ENCODE peak calls at places on chromosomes 13 and 19, in four cellular contexts. O is K562, Z is HepG2, J is SK-N-SH. D is an unnamed sample.

GRCh38 chr19:28242317-28242927 is 970.5 kb downstream of the UQCRFS1 start:
- DNase-seq in Z (no peak), O (peak), J (peak), D (no peak)

GRCh38 chr19:42151735-42152134 is 19.5 kb upstream of the POU2F2 start:
- DNase-seq in Z (no peak), J (peak), O (no peak), D (no peak)

GRCh38 chr19:49217382-49217781 is 59.8 kb downstream of the TRPM4 start:
- DNase-seq in O (no peak), J (no peak), Z (no peak), D (no peak)

GRCh38 chr13:61884830-61885229 is 469.2 kb upstream of the PCDH20 start:
- DNase-seq in J (no peak), Z (no peak), O (no peak), D (no peak)

GRCh38 chr19:45827459-45828093 is 12.5 kb upstream of the RSPH6A start:
- DNase-seq in O (no peak), Z (no peak), J (no peak), D (no peak)

GRCh38 chr13:70362820-70363219 is 254.6 kb upstream of the KLHL1 start:
- DNase-seq in J (no peak), O (no peak), Z (no peak), D (no peak)

GRCh38 chr13:34179481-34179880 is 361.5 kb downstream of the RFC3 start:
- DNase-seq in J (no peak), O (no peak), Z (no peak), D (no peak)

GRCh38 chr19:40717880-40718773 is 1.2 kb downstream of the ITPKC start:
- DNase-seq in O (peak), Z (peak), J (no peak), D (no peak)

GRCh38 chr13:21297452-21297851 is 121.0 kb downstream of the MRPL57 start:
- DNase-seq in Z (no peak), O (no peak), J (no peak), D (no peak)

GRCh38 chr19:16569609-16570320 is 2.5 kb downstream of the SLC35E1 start:
- DNase-seq in O (no peak), J (no peak), Z (no peak), D (no peak)

GRCh38 chr19:11105014-11105636 is 15.9 kb downstream of the LDLR start:
- DNase-seq in O (no peak), J (no peak), Z (no peak), D (no peak)

GRCh38 chr19:12202250-12202649 is 39.4 kb downstream of the ZNF136 start:
- DNase-seq in O (no peak), Z (peak), J (no peak), D (no peak)

GRCh38 chr13:38863536-38863935 is 127.1 kb downstream of the STOML3 start:
- DNase-seq in O (no peak), Z (no peak), J (no peak), D (no peak)

GRCh38 chr13:49985129-49985528 is 11.7 kb upstream of the TRIM13 start:
- DNase-seq in J (no peak), Z (no peak), O (no peak), D (no peak)

GRCh38 chr13:33087091-33087490 is 70.9 kb downstream of the KL start:
- DNase-seq in O (no peak), Z (no peak), J (no peak), D (no peak)

GRCh38 chr19:11268783-11269267 is 6.5 kb upstream of the DOCK6 start:
- DNase-seq in Z (peak), O (peak), J (peak), D (no peak)

GRCh38 chr19:32702010-32702409 is 10.4 kb downstream of the NUDT19 start:
- DNase-seq in Z (peak), O (no peak), J (no peak), D (no peak)

GRCh38 chr13:95185311-95185710 is 115.9 kb downstream of the ABCC4 start:
- DNase-seq in Z (no peak), O (no peak), J (no peak), D (no peak)

GRCh38 chr19:46764817-46765291 is 18.6 kb upstream of the STRN4 start:
- DNase-seq in Z (peak), O (no peak), J (no peak), D (no peak)

GRCh38 chr19:13082192-13083007 is 20.3 kb downstream of the LYL1 start:
- DNase-seq in J (peak), O (peak), Z (peak), D (no peak)

GRCh38 chr13:36919833-36920611 is at the start of gene SMAD9:
- DNase-seq in O (peak), J (peak), Z (peak), D (no peak)
- TF ChIP-seq NFIC in O (peak), J (peak), Z (no peak), D (no peak)

GRCh38 chr13:113404723-113405471 is 41.0 kb upstream of the GRTP1 start:
- DNase-seq in J (no peak), O (no peak), Z (no peak), D (no peak)

GRCh38 chr13:113406321-113407102 is 42.6 kb upstream of the GRTP1 start:
- DNase-seq in Z (no peak), O (no peak), J (no peak), D (no peak)

GRCh38 chr13:113407103-113407530 is 43.2 kb upstream of the GRTP1 start:
- DNase-seq in Z (no peak), J (no peak), O (no peak), D (no peak)

GRCh38 chr13:113404366-113404722 is 40.4 kb upstream of the GRTP1 start:
- DNase-seq in Z (no peak), J (peak), O (no peak), D (no peak)

GRCh38 chr13:113405481-113406300 is 41.8 kb upstream of the GRTP1 start:
- DNase-seq in O (peak), Z (no peak), J (no peak), D (no peak)
- TF ChIP-seq NFIC in O (no peak), Z (no peak), J (no peak), D (no peak)

DNA sequence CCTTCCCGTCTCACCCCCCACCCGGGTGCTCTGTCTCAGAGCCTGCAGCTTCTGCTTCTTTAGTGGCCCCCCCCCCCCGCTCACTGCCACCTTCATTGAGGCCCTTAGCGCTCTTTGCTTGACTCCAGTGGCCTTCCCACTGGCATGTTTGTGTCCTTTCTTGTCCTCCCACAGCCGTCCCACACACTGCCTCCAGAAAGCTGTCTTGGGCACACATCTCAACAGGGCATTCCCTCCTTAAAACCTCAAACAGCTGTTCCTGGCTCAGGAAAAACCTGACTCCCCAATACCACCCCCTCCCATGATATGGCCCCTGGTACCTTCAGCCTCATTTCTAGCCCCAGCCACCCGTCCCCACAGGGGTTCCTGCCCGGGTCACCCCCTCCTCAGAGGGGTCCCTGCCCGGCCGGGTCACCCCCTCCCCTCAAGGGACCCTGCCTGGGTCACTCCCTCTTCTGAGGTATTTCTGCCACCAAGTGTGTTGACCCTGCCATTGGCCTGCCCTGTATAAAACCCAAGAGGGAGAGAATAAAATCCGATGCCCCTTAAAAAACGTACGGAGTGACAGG is 8.9 kb downstream of the B3GLCT start:
- DNase-seq in J (no peak), Z (no peak), O (no peak), D (no peak)
- TF ChIP-seq NFIC in J (no peak), Z (no peak), O (no peak), D (no peak)

GRCh38 chr13:75596657-75597182 is 39.4 kb upstream of the LMO7 start:
- DNase-seq in J (no peak), O (no peak), Z (no peak), D (no peak)

GRCh38 chr13:75603038-75603437 is 33.1 kb upstream of the LMO7 start:
- DNase-seq in O (no peak), Z (no peak), J (no peak), D (no peak)

GRCh38 chr13:75600371-75600770 is 35.8 kb upstream of the LMO7 start:
- DNase-seq in Z (no peak), J (no peak), O (no peak), D (no peak)
- TF ChIP-seq NFIC in Z (no peak), J (no peak), O (no peak), D (no peak)

GRCh38 chr13:93476175-93476574 is 249.6 kb downstream of the GPC6 start:
- DNase-seq in O (no peak), Z (peak), J (no peak), D (no peak)

GRCh38 chr13:93472897-93473296 is 246.3 kb downstream of the GPC6 start:
- DNase-seq in O (no peak), J (no peak), Z (no peak), D (no peak)

GRCh38 chr13:93473441-93474270 is 247.0 kb downstream of the GPC6 start:
- DNase-seq in Z (no peak), O (no peak), J (no peak), D (no peak)

GRCh38 chr13:93480553-93481106 is 254.0 kb downstream of the GPC6 start:
- DNase-seq in J (no peak), O (no peak), Z (peak), D (no peak)

DNA sequence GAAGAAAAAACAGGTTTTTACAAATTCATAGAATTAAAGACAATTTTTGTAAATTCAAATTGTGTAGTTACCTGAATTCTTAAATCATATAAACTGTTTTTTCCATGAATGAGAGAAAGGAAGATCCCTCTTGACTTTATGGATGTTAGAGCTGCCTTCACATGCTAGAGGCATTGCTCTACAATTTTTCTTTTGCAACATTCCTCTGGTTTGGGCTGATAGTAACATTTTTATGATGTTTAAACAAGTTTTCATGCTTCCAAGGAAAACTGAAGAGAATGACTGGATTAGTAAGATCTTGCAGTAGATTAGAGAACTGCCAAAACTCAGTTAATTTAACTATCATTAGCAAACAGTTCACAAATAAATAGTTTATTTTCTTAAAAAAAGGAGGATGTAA is 250.6 kb downstream of the GPC6 start:
- DNase-seq in O (no peak), Z (no peak), J (no peak), D (no peak)
- TF ChIP-seq NFIC in O (no peak), Z (no peak), J (no peak), D (no peak)

GRCh38 chr19:4983346-4984105 is 14.6 kb downstream of the KDM4B start:
- DNase-seq in J (no peak), O (no peak), Z (no peak), D (no peak)

GRCh38 chr19:4979211-4979807 is 10.4 kb downstream of the KDM4B start:
- DNase-seq in J (peak), O (no peak), Z (no peak), D (no peak)

GRCh38 chr19:4981681-4981958 is 12.7 kb downstream of the KDM4B start:
- DNase-seq in J (peak), O (no peak), Z (no peak), D (no peak)

GRCh38 chr19:4980087-4980486 is 11.2 kb downstream of the KDM4B start:
- DNase-seq in O (no peak), Z (no peak), J (peak), D (no peak)

DNA sequence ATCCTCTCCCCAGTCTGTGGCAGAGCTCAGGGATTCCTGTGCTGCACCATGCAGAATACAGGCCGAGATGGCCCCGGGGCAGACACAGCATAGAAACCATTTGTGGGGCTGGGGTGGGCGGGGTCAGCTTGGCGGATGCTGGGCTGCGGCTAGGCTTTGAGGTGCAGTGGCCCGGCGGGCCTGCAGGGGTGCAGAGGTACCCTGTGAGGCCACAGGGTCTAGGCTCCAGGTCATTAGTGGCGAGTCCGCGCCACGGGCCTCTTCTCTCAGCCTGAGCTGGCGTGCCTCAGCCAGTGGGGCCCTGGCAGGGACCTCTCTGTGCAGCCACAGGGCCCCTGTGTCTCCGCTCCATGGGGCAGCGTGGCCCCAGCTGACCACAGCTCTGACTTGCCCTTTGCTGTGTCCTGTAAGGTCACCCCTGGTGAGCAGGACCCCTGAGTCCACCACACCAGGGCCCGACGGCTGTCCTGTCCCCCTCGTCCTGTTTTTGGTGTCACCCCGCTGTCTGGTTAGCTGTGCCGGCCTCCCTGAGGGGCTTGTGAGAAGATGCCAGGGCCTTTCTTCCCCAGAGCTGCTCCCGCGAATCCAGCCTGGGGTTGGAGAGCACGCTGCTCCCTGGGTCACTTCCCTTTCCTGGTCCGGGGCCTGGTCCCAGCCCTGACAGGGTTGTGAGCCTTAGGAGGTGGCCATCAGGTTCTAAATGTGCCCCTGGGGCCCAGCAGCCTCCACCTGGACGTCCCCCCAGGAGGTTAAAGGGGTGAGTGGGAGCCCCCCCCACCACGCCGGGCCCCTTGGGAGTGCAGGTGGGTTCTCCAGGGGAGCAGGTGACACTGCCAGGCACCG is 12.1 kb downstream of the KDM4B start:
- DNase-seq in Z (no peak), J (peak), O (peak), D (no peak)
- TF ChIP-seq NFIC in Z (no peak), J (no peak), O (no peak), D (no peak)